ENCODE peak calls at places on chromosome 9, in four cellular contexts. O is pancreas, X is T-helper 2 cell, C is left colon. U is an unnamed sample.

GRCh38 chr9:114072181-114073140 is 5.6 kb downstream of the AMBP start:
- DNase-seq in O (peak; percentile 71), C (peak; percentile 47), X (no peak), U (peak; percentile 60)

GRCh38 chr9:91067306-91067860 is 265.8 kb downstream of the SYK start:
- DNase-seq in X (no peak), C (no peak), O (no peak), U (no peak)

GRCh38 chr9:134591573-134591981 is 50.0 kb upstream of the COL5A1 start:
- DNase-seq in C (no peak), O (no peak), X (no peak), U (no peak)

GRCh38 chr9:122005597-122005996 is 87.5 kb downstream of the TTLL11 start:
- DNase-seq in O (no peak), X (no peak), C (no peak), U (peak; percentile 51)

GRCh38 chr9:4857163-4857562 is 64.4 kb downstream of the RCL1 start:
- DNase-seq in O (no peak), C (no peak), X (no peak), U (no peak)

GRCh38 chr9:121634800-121635261 is 16.6 kb upstream of the DAB2IP start:
- DNase-seq in C (no peak), O (no peak), X (no peak), U (peak; percentile 52)

GRCh38 chr9:4080889-4081548 is 218.8 kb downstream of the GLIS3 start:
- DNase-seq in X (no peak), C (no peak), O (no peak), U (no peak)

GRCh38 chr9:89639367-89639795 is 34.6 kb downstream of the GADD45G start:
- DNase-seq in C (no peak), O (no peak), X (no peak), U (no peak)

GRCh38 chr9:83623634-83623991 is 670 bp downstream of the IDNK start:
- DNase-seq in C (no peak), X (no peak), O (no peak), U (no peak)

GRCh38 chr9:33315371-33315770 is 25.1 kb downstream of the NFX1 start:
- DNase-seq in C (no peak), O (no peak), X (no peak), U (no peak)

GRCh38 chr9:438066-438465 is 223.4 kb downstream of the DOCK8 start:
- DNase-seq in X (no peak), C (no peak), O (no peak), U (no peak)

GRCh38 chr9:83013261-83013610 is 49.7 kb downstream of the RASEF start:
- DNase-seq in O (no peak), X (no peak), C (no peak), U (no peak)

GRCh38 chr9:114412057-114412683 is 24.4 kb upstream of the AKNA start:
- DNase-seq in O (no peak), C (no peak), X (no peak), U (no peak)

U was measured in mucosa of descending colon.